ENCODE peak calls at places on chromosomes 6 and 20, in four cellular contexts. O is lower lobe of right lung, W is body of pancreas, M is mesenchymal stem cell. L is an unnamed sample.

GRCh38 chr6:125821825-125822281 is 31.1 kb downstream of the NCOA7 start:
- DNase-seq in O (no peak), W (peak; percentile 26), M (no peak), L (no peak)

GRCh38 chr20:10022615-10023014 is 12.2 kb upstream of the ANKEF1 start:
- DNase-seq in O (no peak), W (no peak), M (no peak), L (no peak)

GRCh38 chr6:159691133-159691962 is 1.7 kb downstream of the SOD2 start:
- DNase-seq in O (no peak), W (no peak), M (peak; percentile 97), L (peak; percentile 97)

GRCh38 chr20:9457055-9457454 is 57.3 kb upstream of the LAMP5 start:
- DNase-seq in O (no peak), W (no peak), M (no peak), L (no peak)

GRCh38 chr6:137218473-137218916 is 690 bp downstream of the IFNGR1 start:
- DNase-seq in O (no peak), W (peak; percentile 52), M (peak; percentile 92), L (peak; percentile 83)

GRCh38 chr6:16925461-16925860 is 164.2 kb upstream of the ATXN1 start:
- DNase-seq in O (no peak), W (no peak), M (peak; percentile 49), L (peak; percentile 53)

GRCh38 chr6:84897874-84898635 is 133.7 kb upstream of the TBX18 start:
- DNase-seq in O (no peak), W (no peak), M (peak; percentile 19), L (peak; percentile 20)

GRCh38 chr6:125904871-125905270 is 51.7 kb upstream of the HINT3 start:
- DNase-seq in O (no peak), W (no peak), M (peak; percentile 68), L (no peak)

GRCh38 chr6:40892223-40892622 is 146.8 kb downstream of the UNC5CL start:
- DNase-seq in O (no peak), W (no peak), M (no peak), L (no peak)

GRCh38 chr6:52577022-52577777 is at the start of gene TRAM2:
- DNase-seq in O (peak; percentile 91), W (peak; percentile 84), M (peak; percentile 86), L (peak; percentile 96)

GRCh38 chr6:7542878-7543394 is 1.5 kb downstream of the DSP start:
- DNase-seq in O (peak; percentile 58), W (peak; percentile 87), M (peak; percentile 72), L (peak; percentile 97)

GRCh38 chr6:31402324-31403282 is 792 bp upstream of the MICA start:
- DNase-seq in O (no peak), W (peak; percentile 39), M (peak; percentile 70), L (peak; percentile 28)

GRCh38 chr6:31399589-31400466 is 3.6 kb upstream of the MICA start:
- DNase-seq in O (peak; percentile 96), W (peak; percentile 92), M (peak; percentile 95), L (peak; percentile 96)

GRCh38 chr6:31401403-31401802 is 2.0 kb upstream of the MICA start:
- DNase-seq in O (no peak), W (peak; percentile 51), M (peak; percentile 89), L (peak; percentile 81)

GRCh38 chr6:31403283-31403989 is at the start of gene MICA:
- DNase-seq in O (peak; percentile 95), W (peak; percentile 90), M (peak; percentile 93), L (peak; percentile 96)

DNA sequence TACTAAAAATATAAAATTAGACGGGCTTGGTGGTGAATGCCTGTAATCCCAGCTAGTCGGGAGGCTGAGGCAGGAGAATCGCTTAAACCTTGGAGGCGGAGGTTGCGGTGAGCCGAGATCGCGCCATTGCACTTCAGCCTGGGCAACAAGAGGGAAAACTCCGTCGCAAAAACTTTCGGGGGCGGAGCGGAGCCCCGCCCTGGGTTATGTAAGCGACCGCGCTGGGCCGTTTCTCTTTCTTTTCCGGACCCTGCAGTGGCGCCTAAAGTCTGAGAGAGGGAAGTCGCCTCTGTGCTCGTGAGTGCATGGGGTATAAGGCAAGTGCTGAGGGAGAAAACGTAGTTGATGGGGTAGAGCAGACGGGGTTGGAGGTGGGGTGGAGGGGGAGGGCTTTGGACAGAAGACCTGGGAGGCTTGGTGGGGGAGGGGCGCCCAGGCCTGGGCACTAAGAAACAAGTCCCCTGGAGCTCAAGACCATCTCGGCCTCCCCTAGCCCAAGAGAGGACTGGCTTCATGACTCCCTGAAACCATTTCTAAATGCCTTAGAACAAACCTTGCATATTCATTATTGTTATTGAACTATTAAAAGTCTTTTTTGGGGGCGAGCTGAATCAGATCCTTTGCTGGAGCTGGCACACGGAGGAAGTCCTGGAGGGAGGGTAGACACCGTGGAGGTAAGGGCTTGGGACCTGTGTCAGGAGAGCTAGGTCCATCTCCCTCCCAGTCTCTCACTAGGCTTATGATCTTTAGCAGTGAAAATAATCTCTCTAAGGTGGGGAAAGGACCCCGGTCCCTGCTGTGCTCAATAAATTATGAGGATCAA is 2.7 kb upstream of the MICA start:
- DNase-seq in O (peak; percentile 92), W (peak; percentile 78), M (peak; percentile 82), L (peak; percentile 73)
- H3K4me3 ChIP-seq in O (peak overlapping the region; percentile 82), W (peak overlapping the region; percentile 26), M (peak overlapping the region; percentile 68), L (peak overlapping the region; percentile 96)

DNA sequence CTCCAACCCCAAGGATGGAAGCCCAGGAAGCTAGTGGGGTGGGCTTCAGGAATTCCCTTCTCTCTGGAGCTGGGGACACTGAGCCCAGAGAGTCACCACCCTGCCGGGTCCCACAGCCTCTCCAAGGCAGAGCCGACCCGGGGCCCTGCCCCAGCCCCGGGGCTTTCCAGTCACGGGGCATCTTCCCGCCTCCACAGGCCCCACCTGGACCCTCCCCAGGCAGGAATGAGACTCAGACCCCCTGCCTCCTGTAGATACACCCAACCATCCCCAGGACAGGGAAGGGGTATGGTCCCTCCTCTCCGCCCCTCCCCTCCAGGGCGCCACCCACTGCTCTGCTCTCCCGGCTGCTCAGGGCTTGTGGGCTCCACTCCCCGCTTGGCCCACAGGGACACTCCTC is 53.3 kb downstream of the GRM4 start:
- DNase-seq in O (no peak), W (no peak), M (no peak), L (no peak)
- H3K27me3 ChIP-seq in O (peaks cover 13% of the 10 kb centered on the region), W (no peaks in the 10 kb centered on the region), M (peaks cover 40% of the 10 kb centered on the region), L (peaks cover 73% of the 10 kb centered on the region)

GRCh38 chr20:63014287-63014686 is 7.5 kb upstream of the BHLHE23 start:
- DNase-seq in O (no peak), W (no peak), M (no peak), L (no peak)

GRCh38 chr20:63015665-63016361 is 9.0 kb upstream of the BHLHE23 start:
- DNase-seq in O (peak; percentile 32), W (no peak), M (no peak), L (no peak)

GRCh38 chr20:63013207-63013606 is 6.4 kb upstream of the BHLHE23 start:
- DNase-seq in O (no peak), W (no peak), M (no peak), L (no peak)

GRCh38 chr20:63015147-63015664 is 8.4 kb upstream of the BHLHE23 start:
- DNase-seq in O (no peak), W (no peak), M (no peak), L (no peak)

DNA sequence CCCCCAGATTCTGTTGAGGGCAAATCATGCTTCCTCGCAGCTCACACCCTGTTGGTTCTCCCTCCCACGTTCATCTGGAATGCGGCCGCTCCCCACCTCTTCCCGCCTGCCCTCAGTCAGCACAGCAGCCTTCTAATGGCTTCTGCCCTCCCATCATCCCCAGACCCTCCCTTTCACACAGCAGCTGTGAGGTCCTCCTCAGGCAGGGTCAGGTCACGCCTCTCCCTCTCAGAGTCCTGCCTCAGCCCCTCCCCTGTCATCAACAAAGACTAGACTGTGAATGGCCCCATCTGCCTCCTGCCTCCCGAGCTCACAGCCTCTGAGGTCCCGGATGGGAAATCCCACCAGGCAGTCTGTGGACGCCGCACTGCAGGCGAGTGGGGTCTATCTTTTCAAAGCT is 7.9 kb upstream of the BHLHE23 start:
- DNase-seq in O (no peak), W (no peak), M (no peak), L (no peak)
- H3K4me3 ChIP-seq in O (no peak overlapping the region), W (no peak overlapping the region), M (no peak overlapping the region), L (no peak overlapping the region)

GRCh38 chr6:148735996-148736395 is 10.8 kb upstream of the UST start:
- DNase-seq in O (no peak), W (no peak), M (no peak), L (no peak)
- H3K27me3 ChIP-seq in O (no peaks in the 10 kb centered on the region), W (no peaks in the 10 kb centered on the region), M (no peaks in the 10 kb centered on the region), L (no peaks in the 10 kb centered on the region)

GRCh38 chr6:31149827-31150447 is 7.7 kb downstream of the CCHCR1 start:
- DNase-seq in O (no peak), W (no peak), M (no peak), L (no peak)
- H3K4me3 ChIP-seq in O (no peak overlapping the region), W (no peak overlapping the region), M (no peak overlapping the region), L (no peak overlapping the region)

DNA sequence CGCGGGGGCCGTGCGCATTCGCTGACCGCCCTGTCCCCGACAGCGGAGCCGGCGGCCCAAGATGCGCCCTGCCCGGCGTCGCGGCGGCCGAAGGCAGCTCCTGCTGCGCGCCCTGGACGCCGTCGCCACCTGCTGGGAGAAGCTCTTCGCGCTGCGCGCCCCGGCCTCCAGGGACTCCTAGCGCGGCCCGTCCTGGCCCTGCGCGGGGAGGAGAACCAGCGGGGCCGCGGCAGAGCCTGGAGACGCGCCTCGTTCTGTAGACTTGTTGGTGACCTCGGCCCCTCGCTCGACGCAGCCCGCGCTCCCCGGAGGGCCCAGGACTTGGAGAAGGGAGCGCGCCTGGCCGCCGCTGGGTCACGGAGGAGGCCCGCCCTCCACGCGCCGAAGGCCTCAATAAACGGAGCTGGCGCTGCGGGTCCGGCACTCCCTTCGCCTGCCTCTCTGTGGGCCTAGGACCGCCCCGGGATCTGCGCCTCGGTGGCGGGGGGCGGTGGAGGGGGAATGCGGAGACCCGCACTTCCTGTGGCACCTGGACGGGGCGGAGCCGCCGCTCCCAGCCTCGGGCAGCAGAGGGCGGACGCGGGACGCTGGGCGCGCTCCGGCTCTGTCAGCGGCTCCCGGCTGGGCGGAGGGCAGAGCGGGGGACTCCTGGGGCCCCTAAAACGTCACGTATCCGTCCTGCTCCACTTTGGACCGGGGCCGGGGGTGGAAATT is 2.8 kb downstream of the C20orf204 start:
- DNase-seq in O (peak; percentile 86), W (peak; percentile 78), M (peak; percentile 74), L (peak; percentile 79)
- H3K27me3 ChIP-seq in O (peaks cover 38% of the 10 kb centered on the region), W (peaks cover 5% of the 10 kb centered on the region), M (peaks cover 35% of the 10 kb centered on the region), L (peaks cover 27% of the 10 kb centered on the region)

DNA sequence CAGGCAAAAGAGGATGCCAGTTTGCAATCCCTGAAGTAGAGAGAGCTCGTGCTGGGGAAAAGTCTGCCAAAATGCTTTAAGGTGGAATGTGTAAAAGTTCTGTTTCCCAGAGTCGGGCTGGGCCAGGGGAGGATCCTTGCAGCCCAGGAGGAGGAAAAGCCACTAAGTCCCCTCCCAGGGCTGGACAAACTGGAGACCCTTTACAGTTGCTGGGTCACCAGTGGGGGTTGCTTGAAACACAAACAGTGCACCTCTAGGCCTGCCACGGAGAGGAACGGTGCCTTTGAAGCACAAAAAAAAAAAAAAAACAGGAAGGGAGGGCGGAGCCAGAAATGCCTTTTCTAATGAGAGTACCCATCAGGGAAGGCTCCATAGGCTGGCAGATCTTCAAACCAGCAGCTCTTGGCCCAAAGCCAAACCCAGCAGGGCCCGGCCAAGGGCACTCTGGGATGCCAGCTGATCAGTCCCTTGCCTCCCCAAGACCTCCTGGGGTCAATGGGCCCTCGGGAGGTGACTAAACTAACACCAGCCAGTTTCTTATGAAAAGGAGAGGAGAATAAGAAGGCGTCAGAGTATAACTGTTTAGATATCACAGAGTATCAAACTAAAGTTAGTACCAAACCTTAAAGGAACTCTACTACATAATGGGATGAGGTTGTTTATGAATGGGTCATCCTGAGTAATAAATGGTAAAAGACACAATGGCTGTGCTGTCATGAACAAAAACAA is 23.7 kb downstream of the HLA-A start:
- DNase-seq in O (peak; percentile 92), W (peak; percentile 89), M (peak; percentile 45), L (peak; percentile 63)
- H3K4me3 ChIP-seq in O (peak overlapping the region; percentile 54), W (no peak overlapping the region), M (no peak overlapping the region), L (peak overlapping the region; percentile 80)

GRCh38 chr20:24690408-24690807 is 221.0 kb downstream of the SYNDIG1 start:
- DNase-seq in O (no peak), W (no peak), M (no peak), L (no peak)
- H3K27me3 ChIP-seq in O (peaks cover 12% of the 10 kb centered on the region), W (no peaks in the 10 kb centered on the region), M (no peaks in the 10 kb centered on the region), L (peaks cover 10% of the 10 kb centered on the region)